ENCODE peak calls at places on chromosomes 11 and 22, in nine cellular contexts. K is kidney epithelial cell; U is activated naive CD8-positive, alpha-beta T cell treated with anti-CD3 and anti-CD28 coated beads, Interleukin-2, amount 50 U/mL, for 24 hours; W is GM03348; G is activated CD8-positive, alpha-beta memory T cell treated with anti-CD3 and anti-CD28 coated beads for 1 hour; D is nucleus accumbens; S is effector CD4-positive, alpha-beta T cell; B is thoracic aorta; C is SK-N-SH. V is an unnamed sample.
A peak's percentile ranks its signal among the peaks of the same experiment; 100 is the strongest.

GRCh38 chr11:45907911-45908370 is 870 bp upstream of the FREY1 start:
- DNase-seq in W (no peak), S (no peak), C (no peak), K (no peak), B (no peak), G (no peak), U (no peak), D (peak; percentile 44), V (no peak)

GRCh38 chr11:27972432-27973170 is 135.4 kb downstream of the KIF18A start:
- DNase-seq in S (no peak), W (no peak), K (peak; percentile 12), U (no peak), D (no peak), C (no peak), G (no peak), B (no peak), V (no peak)

GRCh38 chr11:120931057-120931779 is 92.7 kb upstream of the TBCEL start:
- DNase-seq in W (no peak), S (no peak), K (no peak), U (no peak), D (no peak), G (no peak), B (no peak), C (no peak), V (no peak)

GRCh38 chr11:85171648-85172257 is 455.4 kb downstream of the DLG2 start:
- DNase-seq in U (no peak), G (no peak), B (no peak), K (no peak), D (no peak), C (no peak), S (no peak), W (no peak), V (no peak)

GRCh38 chr11:126519653-126520573 is 164.4 kb downstream of the ST3GAL4 start:
- DNase-seq in U (no peak), S (no peak), B (no peak), C (peak; percentile 53), G (no peak), D (no peak), W (no peak), K (no peak), V (no peak)

GRCh38 chr22:47395481-47395880 is 633.0 kb downstream of the TBC1D22A start:
- DNase-seq in G (no peak), B (no peak), C (no peak), D (no peak), S (no peak), U (no peak), W (no peak), K (no peak), V (no peak)

GRCh38 chr22:30144391-30144790 is 64.1 kb downstream of the HORMAD2 start:
- DNase-seq in K (no peak), B (no peak), S (no peak), C (no peak), G (no peak), W (no peak), U (no peak), D (no peak), V (no peak)

GRCh38 chr11:130524132-130524790 is 75.8 kb downstream of the ADAMTS15 start:
- DNase-seq in G (no peak), B (no peak), S (no peak), U (no peak), D (no peak), K (no peak), C (no peak), W (no peak), V (no peak)

GRCh38 chr22:24726848-24727217 is 47.7 kb downstream of the PIWIL3 start:
- DNase-seq in D (no peak), U (no peak), W (no peak), B (no peak), S (no peak), K (no peak), C (no peak), G (no peak), V (no peak)

GRCh38 chr22:37669586-37669985 is 5.8 kb upstream of the LGALS1 start:
- DNase-seq in S (no peak), K (no peak), C (no peak), U (no peak), B (no peak), D (no peak), G (no peak), W (no peak), V (no peak)

GRCh38 chr22:25146906-25147754 is 52.5 kb upstream of the CRYBB3 start:
- DNase-seq in S (no peak), W (no peak), G (no peak), D (no peak), K (no peak), C (no peak), U (no peak), B (no peak), V (no peak)

GRCh38 chr22:30453731-30454510 is 17.9 kb downstream of the SEC14L3 start:
- DNase-seq in W (no peak), C (peak; percentile 35), S (no peak), B (no peak), D (peak; percentile 4), U (no peak), K (no peak), G (no peak), V (no peak)

GRCh38 chr11:33195391-33196190 is 34.3 kb upstream of the CSTF3 start:
- DNase-seq in G (no peak), B (no peak), S (no peak), C (no peak), K (no peak), W (no peak), D (no peak), U (no peak), V (no peak)

GRCh38 chr22:17079572-17079971 is 5.2 kb upstream of the IL17RA start:
- DNase-seq in D (no peak), K (no peak), W (no peak), B (no peak), S (no peak), G (no peak), U (no peak), C (no peak), V (no peak)

GRCh38 chr11:11789735-11790369 is 51.9 kb upstream of the USP47 start:
- DNase-seq in B (no peak), C (peak; percentile 33), D (no peak), U (peak; percentile 13), G (no peak), W (peak; percentile 63), S (no peak), K (no peak), V (no peak)

GRCh38 chr11:60970369-60970774 is 1.1 kb upstream of the CD6 start:
- DNase-seq in C (peak; percentile 73), D (peak; percentile 39), G (peak; percentile 67), S (peak; percentile 76), U (peak; percentile 86), K (no peak), B (no peak), W (peak; percentile 86), V (peak; percentile 60)

GRCh38 chr11:67354314-67355022 is 1.1 kb upstream of the POLD4 start:
- DNase-seq in U (peak; percentile 40), W (peak; percentile 91), K (peak; percentile 90), D (no peak), B (peak; percentile 87), G (no peak), S (no peak), C (no peak), V (no peak)

GRCh38 chr11:9525116-9525515 is 48.4 kb upstream of the WEE1 start:
- DNase-seq in W (no peak), U (no peak), B (no peak), K (no peak), D (no peak), S (no peak), C (no peak), G (no peak), V (no peak)

GRCh38 chr11:64722141-64723050 is 601 bp downstream of the NRXN2 start:
- DNase-seq in G (no peak), C (peak; percentile 72), W (no peak), U (no peak), S (no peak), B (no peak), K (no peak), D (no peak), V (peak; percentile 47)

GRCh38 chr11:35260342-35260985 is 121.5 kb downstream of the CD44 start:
- DNase-seq in B (no peak), K (no peak), G (no peak), W (peak; percentile 62), C (no peak), U (no peak), D (no peak), S (no peak), V (no peak)

GRCh38 chr11:892106-892505 is 18.5 kb downstream of the CHID1 start:
- DNase-seq in U (no peak), C (peak; percentile 79), S (no peak), G (no peak), W (no peak), K (no peak), D (no peak), B (no peak), V (peak; percentile 83)

V was measured in 8988T.